ENCODE peak calls at places on chromosomes 11 and 22, in four cellular contexts. J is body of pancreas, U is NT2/D1, S is tibial nerve. Z is an unnamed sample. For H3K4me1, the result is how much of the 10 kb centered on the place peaks cover.

GRCh38 chr11:24348908-24349307 is 147.9 kb upstream of the LUZP2 start:
- DNase-seq in J (no peak), U (no peak), S (no peak), Z (no peak)

GRCh38 chr22:42958937-42959336 is 56.0 kb downstream of the PACSIN2 start:
- DNase-seq in J (no peak), U (no peak), S (no peak), Z (no peak)

GRCh38 chr11:563066-563811 is 2.5 kb downstream of the RASSF7 start:
- DNase-seq in J (no peak), U (no peak), S (no peak), Z (no peak)

GRCh38 chr11:126149759-126150236 is 61.7 kb downstream of the RPUSD4 start:
- DNase-seq in J (no peak), U (no peak), S (no peak), Z (peak)

GRCh38 chr11:19498986-19499669 is 213.5 kb upstream of the NAV2 start:
- DNase-seq in J (no peak), U (no peak), S (no peak), Z (no peak)

GRCh38 chr11:93529707-93530467 is 13.3 kb downstream of the SMCO4 start:
- DNase-seq in J (no peak), U (no peak), S (no peak), Z (no peak)

GRCh38 chr11:102111787-102112653 is 1.8 kb downstream of the YAP1 start:
- DNase-seq in J (peak), U (no peak), S (peak), Z (no peak)

GRCh38 chr22:30881361-30882180 is 87.0 kb downstream of the MORC2 start:
- DNase-seq in J (peak), U (no peak), S (no peak), Z (peak)

GRCh38 chr11:73752216-73752867 is 8.5 kb downstream of the RAB6A start:
- DNase-seq in J (no peak), U (no peak), S (peak), Z (no peak)

GRCh38 chr22:27331526-27332281 is 469.9 kb downstream of the MN1 start:
- DNase-seq in J (peak), U (no peak), S (no peak), Z (peak)

GRCh38 chr11:45930031-45930794 is 7.8 kb downstream of the LARGE2 start:
- DNase-seq in J (peak), U (no peak), S (no peak), Z (peak)

GRCh38 chr11:20000393-20001134 is 159.7 kb downstream of the DBX1 start:
- DNase-seq in J (peak), U (peak), S (no peak), Z (no peak)

GRCh38 chr11:15775051-15775541 is 581.2 kb downstream of the SOX6 start:
- DNase-seq in J (peak), U (no peak), S (no peak), Z (no peak)

GRCh38 chr11:113401718-113402117 is 14.1 kb downstream of the ANKK1 start:
- DNase-seq in J (peak), U (no peak), S (no peak), Z (no peak)

GRCh38 chr11:109229682-109230081 is 192.3 kb upstream of the C11orf87 start:
- DNase-seq in J (no peak), U (no peak), S (no peak), Z (no peak)

GRCh38 chr11:2990617-2991476 is 1.3 kb downstream of the NAP1L4 start:
- DNase-seq in J (peak), U (no peak), S (no peak), Z (no peak)

GRCh38 chr11:128686745-128687177 is 7.1 kb upstream of the FLI1 start:
- DNase-seq in J (peak), U (no peak), S (no peak), Z (peak)

GRCh38 chr11:72776844-72777754 is 16.7 kb downstream of the STARD10 start:
- DNase-seq in J (peak), U (no peak), S (no peak), Z (no peak)

GRCh38 chr11:288328-289144 is at the start of gene PGGHG:
- DNase-seq in J (peak), U (no peak), S (peak), Z (peak)

GRCh38 chr11:2578006-2578933 is 121.5 kb downstream of the KCNQ1OT1 start:
- DNase-seq in J (peak), U (no peak), S (peak), Z (peak)

GRCh38 chr11:13338437-13339069 is 61.0 kb downstream of the BMAL1 start:
- DNase-seq in J (no peak), U (no peak), S (no peak), Z (no peak)

GRCh38 chr11:60183595-60184201 is 815 bp upstream of the MS4A6A start:
- DNase-seq in J (no peak), U (no peak), S (no peak), Z (peak)

GRCh38 chr11:67013511-67014045 is 9.4 kb upstream of the SYT12 start:
- DNase-seq in J (no peak), U (no peak), S (no peak), Z (no peak)

GRCh38 chr11:134944131-134944530 is 532.1 kb upstream of the B3GAT1 start:
- DNase-seq in J (no peak), U (no peak), S (no peak), Z (no peak)

GRCh38 chr22:41905411-41906202 is 9.3 kb downstream of the SHISA8 start:
- DNase-seq in J (no peak), U (no peak), S (no peak), Z (no peak)

GRCh38 chr11:100730266-100730665 is 43.2 kb downstream of the ARHGAP42 start:
- DNase-seq in J (no peak), U (no peak), S (no peak), Z (no peak)

GRCh38 chr22:38456272-38456837 is 1.4 kb upstream of the KCNJ4 start:
- DNase-seq in J (no peak), U (no peak), S (no peak), Z (no peak)
- H3K4me3 ChIP-seq in J (no peak), U (no peak), S (peak), Z (no peak)

GRCh38 chr22:23243006-23243573 is 62.8 kb downstream of the BCR start:
- DNase-seq in J (no peak), U (peak), S (no peak), Z (peak)
- H3K4me1 ChIP-seq in J (under half), U (under half), S (under half), Z (under half)

GRCh38 chr22:34972498-34972897 is 93.5 kb upstream of the ISX start:
- DNase-seq in J (no peak), U (peak), S (no peak), Z (no peak)

GRCh38 chr22:34971456-34971855 is 94.5 kb upstream of the ISX start:
- DNase-seq in J (no peak), U (no peak), S (no peak), Z (no peak)

GRCh38 chr22:34973926-34974325 is 92.0 kb upstream of the ISX start:
- DNase-seq in J (no peak), U (no peak), S (no peak), Z (no peak)

GRCh38 chr22:34975721-34976120 is 90.2 kb upstream of the ISX start:
- DNase-seq in J (no peak), U (no peak), S (no peak), Z (no peak)

GRCh38 chr22:34973016-34973415 is 92.9 kb upstream of the ISX start:
- DNase-seq in J (no peak), U (no peak), S (no peak), Z (no peak)
- H3K4me3 ChIP-seq in J (no peak), U (no peak), S (no peak), Z (no peak)

DNA sequence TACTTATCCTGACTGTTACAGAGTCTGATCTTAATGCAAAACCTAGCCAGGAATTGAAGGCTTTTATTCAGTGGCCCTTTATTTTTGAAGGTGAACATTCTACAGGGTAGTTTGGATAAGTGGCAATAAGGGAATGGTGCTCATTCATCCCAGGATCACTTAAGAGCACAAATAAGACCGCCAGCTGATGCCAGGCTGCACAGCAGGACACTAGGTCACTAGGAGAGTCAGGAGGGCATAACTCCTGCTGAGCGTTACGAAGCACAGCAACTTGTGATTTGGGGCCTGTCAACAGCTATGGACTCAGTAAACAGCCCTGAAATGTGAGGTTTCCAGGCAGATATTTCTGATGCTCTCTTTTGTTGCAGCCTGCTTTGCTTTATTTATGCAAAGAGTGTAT is 636.8 kb downstream of the NTM start:
- DNase-seq in J (no peak), U (no peak), S (no peak), Z (no peak)
- H3K4me1 ChIP-seq in J (under half), U (under half), S (under half), Z (under half)

DNA sequence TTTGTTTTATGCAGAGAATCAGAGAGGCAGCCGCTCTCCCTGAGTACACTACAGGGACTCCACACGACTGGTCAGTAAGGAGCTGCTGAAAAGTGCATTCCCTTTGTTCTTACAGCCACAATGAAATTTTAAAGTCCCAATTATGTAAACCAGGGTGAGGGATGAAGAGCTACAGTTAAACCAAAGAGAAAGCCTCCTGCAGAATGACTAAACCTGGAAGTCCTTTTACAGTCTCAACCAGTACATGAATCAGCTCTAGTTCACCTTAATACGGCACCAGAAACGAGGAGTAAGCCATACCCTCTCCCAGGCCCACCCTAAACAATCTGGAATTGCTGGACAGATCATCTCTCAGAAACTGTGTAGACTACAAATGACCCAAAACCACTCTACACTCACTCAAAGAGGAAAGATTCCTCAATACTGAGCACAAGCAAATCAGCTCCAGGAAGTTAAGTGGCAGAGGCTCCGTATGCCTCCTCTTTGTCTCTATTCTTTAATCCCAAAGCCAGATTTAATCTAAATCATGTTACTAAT is 113.1 kb downstream of the RBFOX2 start:
- DNase-seq in J (no peak), U (no peak), S (no peak), Z (no peak)
- H3K4me3 ChIP-seq in J (no peak), U (no peak), S (no peak), Z (peak)

GRCh38 chr22:46075764-46076531 is 74.4 kb upstream of the PPARA start:
- DNase-seq in J (peak), U (no peak), S (peak), Z (peak)
- H3K4me1 ChIP-seq in J (half or more), U (under half), S (under half), Z (under half)